ENCODE peak calls at places on chromosomes 13 and 19, in six cellular contexts. S is nephron progenitor cell; E is activated CD4-positive, alpha-beta T cell treated with anti-CD3 and anti-CD28 coated beads for 48 hours; O is cardiac muscle cell; Y is ureter; N is body of pancreas. W is an unnamed sample.

GRCh38 chr13:39602614-39603366 is at the start of gene LHFPL6:
- DNase-seq in S (peak), E (peak), O (peak), Y (peak), N (peak), W (peak)

GRCh38 chr13:66407159-66407558 is 823.0 kb downstream of the PCDH9 start:
- DNase-seq in S (no peak), E (no peak), O (no peak), Y (no peak), N (no peak), W (no peak)

GRCh38 chr19:30374791-30375650 is 2.8 kb downstream of the ZNF536 start:
- DNase-seq in S (peak), E (no peak), O (no peak), Y (no peak), N (no peak), W (no peak)

GRCh38 chr13:48319458-48320395 is 16.2 kb downstream of the RB1 start:
- DNase-seq in S (no peak), E (peak), O (no peak), Y (no peak), N (no peak), W (no peak)

GRCh38 chr13:40672310-40673060 is 6.0 kb upstream of the FOXO1 start:
- DNase-seq in S (no peak), E (no peak), O (peak), Y (no peak), N (peak), W (no peak)

GRCh38 chr19:15243236-15243957 is 11.1 kb upstream of the EPHX3 start:
- DNase-seq in S (no peak), E (no peak), O (no peak), Y (no peak), N (no peak), W (no peak)

GRCh38 chr19:35211545-35212230 is 16.9 kb downstream of the FAM187B start:
- DNase-seq in S (no peak), E (peak), O (no peak), Y (peak), N (peak), W (no peak)

GRCh38 chr13:30725331-30726085 is 9.8 kb upstream of the ALOX5AP start:
- DNase-seq in S (no peak), E (no peak), O (no peak), Y (no peak), N (peak), W (no peak)

GRCh38 chr13:95713651-95714050 is 36.7 kb downstream of the DNAJC3 start:
- DNase-seq in S (no peak), E (no peak), O (no peak), Y (no peak), N (no peak), W (no peak)